ENCODE peak calls at places on chromosomes 2 and 18, in ten cellular contexts. K is esophagus squamous epithelium; Y is testis; T is endodermal cell; A is body of pancreas; R is heart left ventricle; Z is tibial artery; W is OCI-LY7; M is IMR-90; V is CD4-positive, alpha-beta T cell. F is an unnamed sample.

GRCh38 chr2:172462393-172463381 is 35.3 kb downstream of the ITGA6 start:
- DNase-seq in V (peak), Y (no peak), W (peak), T (no peak), M (no peak), A (no peak), K (no peak), R (no peak), Z (no peak), F (peak)

GRCh38 chr2:72533767-72534166 is 292.1 kb downstream of the EXOC6B start:
- DNase-seq in Z (no peak), K (no peak), R (no peak), W (no peak), V (no peak), A (no peak), M (peak), Y (no peak), T (no peak), F (peak)

GRCh38 chr2:231709636-231709980 is 1.3 kb downstream of the PTMA start:
- DNase-seq in R (peak), T (no peak), M (no peak), W (peak), A (peak), Y (peak), V (peak), K (peak), Z (peak), F (no peak)

GRCh38 chr2:111944536-111945210 is 46.3 kb downstream of the MERTK start:
- DNase-seq in M (no peak), W (peak), V (no peak), Z (no peak), R (no peak), T (no peak), K (no peak), Y (no peak), A (no peak), F (no peak)

GRCh38 chr2:195016821-195017220 is 640.2 kb upstream of the SLC39A10 start:
- DNase-seq in W (no peak), R (no peak), M (no peak), Z (no peak), A (no peak), K (no peak), Y (no peak), T (no peak), V (no peak), F (no peak)

GRCh38 chr2:66830881-66831280 is 396.0 kb downstream of the MEIS1 start:
- DNase-seq in Y (no peak), Z (no peak), T (peak), A (no peak), V (no peak), R (no peak), M (no peak), K (no peak), W (no peak), F (no peak)

GRCh38 chr2:233414273-233414654 is 60.0 kb downstream of the DGKD start:
- DNase-seq in R (no peak), Z (peak), Y (peak), M (peak), K (no peak), T (no peak), V (no peak), W (no peak), A (no peak), F (no peak)

GRCh38 chr2:96839288-96839874 is 4.4 kb downstream of the ANKRD23 start:
- DNase-seq in A (peak), Y (peak), T (peak), M (no peak), K (peak), W (peak), R (peak), V (peak), Z (no peak), F (no peak)

GRCh38 chr2:173414823-173415322 is 60.2 kb downstream of the CDCA7 start:
- DNase-seq in W (no peak), M (peak), V (no peak), A (no peak), R (no peak), Y (no peak), Z (no peak), T (no peak), K (no peak), F (peak)

GRCh38 chr2:42342061-42342794 is 18.8 kb downstream of the COX7A2L start:
- DNase-seq in V (no peak), A (peak), Y (peak), M (peak), Z (peak), T (peak), W (no peak), R (no peak), K (no peak), F (peak)

GRCh38 chr18:62566199-62566598 is 43.4 kb downstream of the ZCCHC2 start:
- DNase-seq in Z (no peak), A (no peak), W (peak), K (no peak), T (peak), M (peak), V (no peak), Y (peak), R (no peak), F (no peak)

GRCh38 chr2:179263015-179263414 is 1.6 kb downstream of the SESTD1 start:
- DNase-seq in W (no peak), K (no peak), M (peak), A (no peak), Z (no peak), Y (no peak), T (no peak), R (no peak), V (no peak), F (peak)

GRCh38 chr2:95719473-95720060 is 127.8 kb downstream of the TRIM43 start:
- DNase-seq in M (no peak), K (no peak), Z (no peak), W (no peak), Y (no peak), V (no peak), T (no peak), R (no peak), A (no peak), F (no peak)

GRCh38 chr2:170425291-170425751 is 247.4 kb downstream of the MYO3B start:
- DNase-seq in A (no peak), W (no peak), M (peak), T (no peak), K (no peak), Z (no peak), Y (no peak), R (no peak), V (no peak), F (peak)

GRCh38 chr2:27954771-27955384 is 64.3 kb downstream of the BABAM2 start:
- DNase-seq in R (no peak), Y (peak), K (peak), T (no peak), A (peak), W (peak), M (peak), Z (peak), V (no peak), F (peak)

GRCh38 chr2:161063946-161064306 is 96.3 kb upstream of the TANK start:
- DNase-seq in M (no peak), V (no peak), T (no peak), R (no peak), K (no peak), Y (no peak), W (no peak), Z (no peak), A (no peak), F (no peak)

GRCh38 chr2:43059183-43059897 is 167.1 kb downstream of the ZFP36L2 start:
- DNase-seq in W (no peak), K (no peak), Y (peak), R (peak), Z (peak), A (peak), M (peak), T (no peak), V (peak), F (peak)

GRCh38 chr2:199463000-199463692 is 5.4 kb upstream of the SATB2 start:
- DNase-seq in A (peak), M (peak), Y (peak), Z (no peak), W (peak), V (no peak), R (peak), K (no peak), T (peak), F (no peak)

GRCh38 chr18:5521000-5521399 is 22.8 kb downstream of the EPB41L3 start:
- DNase-seq in M (no peak), R (no peak), K (no peak), Y (no peak), V (no peak), Z (no peak), A (no peak), T (no peak), W (no peak), F (no peak)

GRCh38 chr18:22093731-22094374 is 75.5 kb upstream of the GATA6 start:
- DNase-seq in R (no peak), Y (no peak), V (no peak), A (no peak), W (no peak), M (no peak), K (no peak), T (no peak), Z (no peak), F (no peak)

GRCh38 chr18:76494541-76495403 is at the start of gene ZNF516:
- DNase-seq in K (no peak), W (peak), M (peak), Z (no peak), Y (peak), V (no peak), A (peak), R (peak), T (peak), F (no peak)

GRCh38 chr2:119306196-119306590 is 60.4 kb downstream of the C2orf76 start:
- DNase-seq in R (no peak), V (no peak), Z (no peak), W (no peak), Y (no peak), M (no peak), T (no peak), A (no peak), K (no peak), F (no peak)
- H3K27ac ChIP-seq in R (peak), V (no peak), Z (peak), W (no peak), Y (peak), M (no peak), T (no peak), A (peak), K (no peak), F (no peak)

DNA sequence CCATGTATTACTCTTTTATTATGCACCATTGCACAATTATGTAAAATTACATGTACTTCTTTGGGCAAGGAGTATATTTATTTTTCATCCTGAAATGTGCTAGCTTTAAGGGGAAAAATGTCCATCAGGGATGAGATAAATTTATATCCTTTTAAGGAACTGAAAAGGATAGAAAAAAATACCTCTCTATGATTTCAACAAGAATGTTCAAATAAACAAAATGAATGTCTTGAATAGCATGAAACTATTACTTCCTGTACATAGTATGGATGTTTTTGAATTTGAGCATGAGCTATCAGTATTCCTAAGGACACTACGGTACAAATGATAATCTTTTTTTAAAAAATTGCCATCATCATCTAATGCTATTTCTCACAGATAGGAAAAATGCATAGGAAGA is 1611.9 kb upstream of the ZEB2 start:
- DNase-seq in Z (no peak), W (no peak), A (no peak), K (no peak), Y (no peak), R (no peak), T (no peak), V (no peak), M (peak), F (no peak)
- TF ChIP-seq CTCF in Z (no peak), W (no peak), A (no peak), K (no peak), Y (no peak), R (no peak), T (no peak), V (no peak), M (no peak), F (no peak)

GRCh38 chr2:68889500-68889899 is 18.3 kb upstream of the BMP10 start:
- DNase-seq in Z (no peak), A (no peak), R (no peak), V (no peak), Y (no peak), T (no peak), K (no peak), W (no peak), M (peak), F (no peak)
- H3K27ac ChIP-seq in Z (no peak), A (no peak), R (no peak), V (no peak), Y (no peak), T (no peak), K (no peak), W (no peak), M (no peak), F (no peak)

GRCh38 chr2:156006721-156007618 is 325.6 kb downstream of the NR4A2 start:
- DNase-seq in V (no peak), A (no peak), K (no peak), M (no peak), W (no peak), R (peak), T (peak), Z (no peak), Y (no peak), F (no peak)

GRCh38 chr2:156005531-156005930 is 327.0 kb downstream of the NR4A2 start:
- DNase-seq in M (no peak), A (no peak), Z (no peak), Y (no peak), V (no peak), W (no peak), K (no peak), T (no peak), R (peak), F (no peak)

GRCh38 chr2:156003780-156004179 is 328.7 kb downstream of the NR4A2 start:
- DNase-seq in K (no peak), M (no peak), V (no peak), Y (no peak), W (no peak), R (no peak), Z (no peak), T (no peak), A (no peak), F (no peak)

GRCh38 chr2:156004460-156004859 is 328.1 kb downstream of the NR4A2 start:
- DNase-seq in M (no peak), R (no peak), Z (no peak), T (peak), K (no peak), Y (no peak), V (no peak), A (no peak), W (no peak), F (no peak)

DNA sequence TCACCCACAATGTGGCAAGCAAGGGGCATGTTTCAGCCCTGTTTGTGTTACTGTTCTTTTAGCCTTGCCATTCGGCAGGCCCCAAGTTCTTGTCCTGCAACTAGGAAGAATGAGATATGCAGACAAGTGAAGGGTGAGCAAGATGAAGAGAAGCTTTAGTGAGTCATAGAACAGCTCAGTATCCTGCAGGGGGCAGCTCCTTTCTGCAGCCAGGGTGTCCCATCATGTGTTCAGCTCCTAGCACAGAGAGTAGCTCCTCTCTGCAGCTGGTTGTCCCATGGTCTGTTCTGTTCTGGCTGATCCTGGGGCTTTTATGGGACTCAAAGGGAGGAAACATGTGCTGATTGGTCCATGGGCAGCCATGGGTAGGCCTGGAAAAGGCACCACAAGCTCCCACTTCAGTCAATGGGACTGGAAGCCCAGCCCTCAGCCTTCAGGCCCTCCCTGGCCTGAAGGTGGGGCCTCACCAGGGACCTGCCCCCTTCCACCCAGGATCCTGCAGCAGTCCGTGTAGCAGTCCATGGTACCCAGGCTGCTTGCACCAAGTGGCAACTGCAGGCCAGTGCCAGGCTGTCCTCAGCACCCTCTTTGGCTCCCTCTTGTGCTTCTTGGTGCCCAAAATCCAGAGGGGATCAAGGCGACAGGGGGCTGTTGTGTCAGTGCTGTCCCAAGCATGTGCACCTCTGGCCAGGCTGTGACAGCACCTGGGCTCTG is 326.4 kb downstream of the NR4A2 start:
- DNase-seq in K (no peak), V (no peak), A (no peak), T (peak), R (peak), Y (peak), Z (no peak), W (no peak), M (no peak), F (peak)
- TF ChIP-seq CTCF in K (peak), V (no peak), A (no peak), T (peak), R (no peak), Y (no peak), Z (no peak), W (no peak), M (no peak), F (peak)

GRCh38 chr2:17543848-17544645 is 3.6 kb downstream of the VSNL1 start:
- DNase-seq in R (no peak), W (no peak), Z (no peak), A (no peak), Y (no peak), T (no peak), K (no peak), V (no peak), M (peak), F (peak)

GRCh38 chr2:17547737-17548136 is 7.2 kb downstream of the VSNL1 start:
- DNase-seq in M (no peak), Y (no peak), V (no peak), R (no peak), Z (no peak), W (no peak), T (no peak), A (no peak), K (no peak), F (no peak)

GRCh38 chr2:17543131-17543660 is 2.7 kb downstream of the VSNL1 start:
- DNase-seq in T (peak), R (no peak), V (no peak), K (no peak), M (no peak), A (no peak), Z (no peak), Y (no peak), W (no peak), F (peak)

GRCh38 chr2:17547237-17547636 is 6.7 kb downstream of the VSNL1 start:
- DNase-seq in W (no peak), M (no peak), R (no peak), K (no peak), Z (no peak), T (no peak), V (no peak), Y (no peak), A (no peak), F (no peak)

DNA sequence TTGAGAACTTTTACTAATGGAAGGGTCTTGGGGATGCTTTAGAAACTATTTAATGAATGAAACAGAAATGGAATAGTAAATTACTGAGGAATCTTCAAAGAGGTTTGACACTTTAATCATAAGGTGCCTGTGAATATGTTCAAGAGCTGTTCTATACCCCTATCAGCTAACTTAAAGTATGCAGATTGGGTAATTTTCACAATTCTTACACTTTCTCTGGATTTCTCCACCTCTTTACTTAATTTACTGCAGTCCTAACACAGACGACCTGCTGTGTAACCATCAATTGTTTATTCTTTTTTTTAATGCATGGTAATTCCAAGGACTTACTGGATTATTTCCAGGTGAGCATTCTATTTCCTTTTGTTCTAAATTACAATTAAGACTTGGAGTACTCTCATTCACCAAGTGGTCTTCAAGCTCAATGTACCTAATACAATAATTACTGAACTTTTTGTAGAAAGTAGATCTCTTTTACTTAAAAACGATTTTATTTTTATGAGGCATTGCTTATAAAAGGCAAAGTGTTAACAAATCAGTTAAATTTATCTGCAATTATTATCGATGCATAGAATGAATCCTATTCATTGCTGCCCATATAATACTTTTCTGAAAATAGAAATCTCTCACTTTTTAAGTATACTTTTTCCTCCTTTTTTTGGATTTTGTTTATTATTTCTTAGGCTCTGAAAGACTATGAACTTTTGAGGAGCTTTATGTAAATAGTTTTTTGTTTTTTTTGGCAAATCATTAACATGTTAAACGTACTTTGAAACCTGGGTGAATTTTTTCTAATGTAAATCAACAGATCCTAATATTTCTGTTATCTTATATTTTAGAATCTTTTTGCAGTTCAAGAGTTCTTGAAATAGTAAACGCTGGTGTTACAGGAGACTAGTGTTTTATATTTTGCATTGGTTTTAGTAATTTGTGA is 5.5 kb downstream of the VSNL1 start:
- DNase-seq in V (no peak), A (no peak), K (no peak), R (no peak), W (no peak), Y (no peak), Z (no peak), T (no peak), M (no peak), F (no peak)
- H3K27ac ChIP-seq in V (no peak), A (no peak), K (no peak), R (no peak), W (no peak), Y (no peak), Z (no peak), T (no peak), M (no peak), F (peak)

F was measured in foreskin keratinocyte.